ENCODE peak calls at places on chromosomes 3 and 15, in eight cellular contexts. One of them, this sample, is unnamed.

GRCh38 chr3:127760361-127760760 is 62.0 kb downstream of the MGLL start:
- DNase-seq in fibroblast of pulmonary artery: no peak
- DNase-seq in GM12865: no peak
- DNase-seq in AG10803: no peak
- DNase-seq in cardiac muscle cell: no peak
- DNase-seq in sigmoid colon: peak
- DNase-seq in GM12878: no peak
- DNase-seq in GM13976: no peak
- DNase-seq in this sample: no peak

GRCh38 chr15:49063402-49064280 is 17.4 kb upstream of the SECISBP2L start:
- DNase-seq in fibroblast of pulmonary artery: no peak
- DNase-seq in GM12865: no peak
- DNase-seq in AG10803: no peak
- DNase-seq in cardiac muscle cell: no peak
- DNase-seq in sigmoid colon: no peak
- DNase-seq in GM12878: no peak
- DNase-seq in GM13976: no peak
- DNase-seq in this sample: no peak

GRCh38 chr3:159765860-159766294 is 222.8 kb upstream of the IL12A start:
- DNase-seq in fibroblast of pulmonary artery: no peak
- DNase-seq in GM12865: no peak
- DNase-seq in AG10803: no peak
- DNase-seq in cardiac muscle cell: peak
- DNase-seq in sigmoid colon: peak
- DNase-seq in GM12878: no peak
- DNase-seq in GM13976: no peak
- DNase-seq in this sample: no peak

GRCh38 chr3:72031581-72031980 is 246.6 kb upstream of the PROK2 start:
- DNase-seq in fibroblast of pulmonary artery: peak
- DNase-seq in GM12865: no peak
- DNase-seq in AG10803: peak
- DNase-seq in cardiac muscle cell: no peak
- DNase-seq in sigmoid colon: no peak
- DNase-seq in GM12878: no peak
- DNase-seq in GM13976: no peak
- DNase-seq in this sample: no peak

GRCh38 chr3:111739241-111739952 is 119.7 kb upstream of the PHLDB2 start:
- DNase-seq in fibroblast of pulmonary artery: peak
- DNase-seq in GM12865: no peak
- DNase-seq in AG10803: peak
- DNase-seq in cardiac muscle cell: no peak
- DNase-seq in sigmoid colon: peak
- DNase-seq in GM12878: no peak
- DNase-seq in GM13976: no peak
- DNase-seq in this sample: no peak

GRCh38 chr15:64507293-64507802 is 47.0 kb downstream of the ZNF609 start:
- DNase-seq in fibroblast of pulmonary artery: peak
- DNase-seq in GM12865: peak
- DNase-seq in AG10803: peak
- DNase-seq in cardiac muscle cell: peak
- DNase-seq in sigmoid colon: peak
- DNase-seq in GM12878: peak
- DNase-seq in GM13976: peak
- DNase-seq in this sample: peak

GRCh38 chr15:64286473-64286872 is 69.5 kb downstream of the CSNK1G1 start:
- DNase-seq in fibroblast of pulmonary artery: no peak
- DNase-seq in GM12865: no peak
- DNase-seq in AG10803: no peak
- DNase-seq in cardiac muscle cell: no peak
- DNase-seq in sigmoid colon: no peak
- DNase-seq in GM12878: no peak
- DNase-seq in GM13976: no peak
- DNase-seq in this sample: no peak

GRCh38 chr3:30495172-30496124 is 111.0 kb upstream of the TGFBR2 start:
- DNase-seq in fibroblast of pulmonary artery: no peak
- DNase-seq in GM12865: no peak
- DNase-seq in AG10803: peak
- DNase-seq in cardiac muscle cell: no peak
- DNase-seq in sigmoid colon: no peak
- DNase-seq in GM12878: no peak
- DNase-seq in GM13976: no peak
- DNase-seq in this sample: no peak

GRCh38 chr3:194984026-194984425 is 286.9 kb downstream of the XXYLT1 start:
- DNase-seq in fibroblast of pulmonary artery: no peak
- DNase-seq in GM12865: no peak
- DNase-seq in AG10803: no peak
- DNase-seq in cardiac muscle cell: no peak
- DNase-seq in sigmoid colon: no peak
- DNase-seq in GM12878: no peak
- DNase-seq in GM13976: no peak
- DNase-seq in this sample: no peak

GRCh38 chr3:194983620-194984019 is 287.3 kb downstream of the XXYLT1 start:
- DNase-seq in fibroblast of pulmonary artery: no peak
- DNase-seq in GM12865: no peak
- DNase-seq in AG10803: no peak
- DNase-seq in cardiac muscle cell: no peak
- DNase-seq in sigmoid colon: no peak
- DNase-seq in GM12878: no peak
- DNase-seq in GM13976: no peak
- DNase-seq in this sample: no peak

GRCh38 chr3:194984624-194985023 is 286.3 kb downstream of the XXYLT1 start:
- DNase-seq in fibroblast of pulmonary artery: no peak
- DNase-seq in GM12865: no peak
- DNase-seq in AG10803: no peak
- DNase-seq in cardiac muscle cell: no peak
- DNase-seq in sigmoid colon: no peak
- DNase-seq in GM12878: no peak
- DNase-seq in GM13976: no peak
- DNase-seq in this sample: no peak

GRCh38 chr3:194986208-194987043 is 284.5 kb downstream of the XXYLT1 start:
- DNase-seq in fibroblast of pulmonary artery: no peak
- DNase-seq in GM12865: no peak
- DNase-seq in AG10803: no peak
- DNase-seq in cardiac muscle cell: no peak
- DNase-seq in sigmoid colon: no peak
- DNase-seq in GM12878: no peak
- DNase-seq in GM13976: no peak
- DNase-seq in this sample: no peak

GRCh38 chr3:194985031-194985578 is 285.9 kb downstream of the XXYLT1 start:
- DNase-seq in fibroblast of pulmonary artery: peak
- DNase-seq in GM12865: no peak
- DNase-seq in AG10803: peak
- DNase-seq in cardiac muscle cell: peak
- DNase-seq in sigmoid colon: peak
- DNase-seq in GM12878: no peak
- DNase-seq in GM13976: no peak
- DNase-seq in this sample: no peak
- TF ChIP-seq CTCF in fibroblast of pulmonary artery: peak
- TF ChIP-seq CTCF in GM12865: no peak
- TF ChIP-seq CTCF in AG10803: peak
- TF ChIP-seq CTCF in cardiac muscle cell: peak
- TF ChIP-seq CTCF in sigmoid colon: peak
- TF ChIP-seq CTCF in GM12878: no peak
- TF ChIP-seq CTCF in GM13976: no peak
- TF ChIP-seq CTCF in this sample: no peak

GRCh38 chr15:28274211-28274610 is 47.8 kb downstream of the HERC2 start:
- DNase-seq in fibroblast of pulmonary artery: no peak
- DNase-seq in GM12865: no peak
- DNase-seq in AG10803: no peak
- DNase-seq in cardiac muscle cell: no peak
- DNase-seq in sigmoid colon: no peak
- DNase-seq in GM12878: no peak
- DNase-seq in GM13976: no peak
- DNase-seq in this sample: no peak

GRCh38 chr15:28274635-28275034 is 47.3 kb downstream of the HERC2 start:
- DNase-seq in fibroblast of pulmonary artery: no peak
- DNase-seq in GM12865: no peak
- DNase-seq in AG10803: no peak
- DNase-seq in cardiac muscle cell: no peak
- DNase-seq in sigmoid colon: no peak
- DNase-seq in GM12878: no peak
- DNase-seq in GM13976: peak
- DNase-seq in this sample: no peak

GRCh38 chr15:28272587-28272986 is 49.4 kb downstream of the HERC2 start:
- DNase-seq in fibroblast of pulmonary artery: no peak
- DNase-seq in GM12865: no peak
- DNase-seq in AG10803: no peak
- DNase-seq in cardiac muscle cell: no peak
- DNase-seq in sigmoid colon: no peak
- DNase-seq in GM12878: no peak
- DNase-seq in GM13976: no peak
- DNase-seq in this sample: no peak

GRCh38 chr15:28271697-28272250 is 50.2 kb downstream of the HERC2 start:
- DNase-seq in fibroblast of pulmonary artery: no peak
- DNase-seq in GM12865: no peak
- DNase-seq in AG10803: no peak
- DNase-seq in cardiac muscle cell: no peak
- DNase-seq in sigmoid colon: no peak
- DNase-seq in GM12878: no peak
- DNase-seq in GM13976: peak
- DNase-seq in this sample: no peak

DNA sequence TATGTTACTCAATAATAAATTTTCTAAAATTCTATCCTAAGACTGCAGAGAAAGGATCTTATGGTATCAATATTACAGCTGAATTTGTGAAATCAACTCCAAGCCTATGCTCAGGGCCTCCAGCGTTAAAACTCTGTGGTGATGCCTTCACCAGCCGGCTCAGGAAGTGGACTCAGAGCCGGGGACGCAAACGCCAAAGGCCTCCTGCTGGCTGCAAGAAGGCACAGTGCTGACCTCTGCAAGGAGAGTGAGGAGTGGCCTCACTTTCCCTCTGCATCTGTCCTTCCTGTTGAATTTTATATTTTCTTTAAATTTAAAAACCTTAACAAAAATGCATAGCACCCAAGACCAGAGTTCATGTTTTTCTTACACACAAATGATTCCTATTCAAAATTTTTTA is 48.5 kb downstream of the HERC2 start:
- DNase-seq in fibroblast of pulmonary artery: peak
- DNase-seq in GM12865: no peak
- DNase-seq in AG10803: no peak
- DNase-seq in cardiac muscle cell: peak
- DNase-seq in sigmoid colon: no peak
- DNase-seq in GM12878: no peak
- DNase-seq in GM13976: peak
- DNase-seq in this sample: no peak
- TF ChIP-seq CTCF in fibroblast of pulmonary artery: peak
- TF ChIP-seq CTCF in GM12865: no peak
- TF ChIP-seq CTCF in AG10803: no peak
- TF ChIP-seq CTCF in cardiac muscle cell: peak
- TF ChIP-seq CTCF in sigmoid colon: no peak
- TF ChIP-seq CTCF in GM12878: no peak
- TF ChIP-seq CTCF in GM13976: no peak
- TF ChIP-seq CTCF in this sample: no peak

GRCh38 chr3:64627042-64627441 is 60.8 kb downstream of the ADAMTS9 start:
- DNase-seq in fibroblast of pulmonary artery: no peak
- DNase-seq in GM12865: no peak
- DNase-seq in AG10803: no peak
- DNase-seq in cardiac muscle cell: no peak
- DNase-seq in sigmoid colon: no peak
- DNase-seq in GM12878: no peak
- DNase-seq in GM13976: no peak
- DNase-seq in this sample: no peak

GRCh38 chr3:64627471-64628321 is 60.1 kb downstream of the ADAMTS9 start:
- DNase-seq in fibroblast of pulmonary artery: no peak
- DNase-seq in GM12865: no peak
- DNase-seq in AG10803: peak
- DNase-seq in cardiac muscle cell: no peak
- DNase-seq in sigmoid colon: no peak
- DNase-seq in GM12878: no peak
- DNase-seq in GM13976: no peak
- DNase-seq in this sample: no peak

GRCh38 chr3:64634461-64634860 is 53.3 kb downstream of the ADAMTS9 start:
- DNase-seq in fibroblast of pulmonary artery: no peak
- DNase-seq in GM12865: no peak
- DNase-seq in AG10803: no peak
- DNase-seq in cardiac muscle cell: no peak
- DNase-seq in sigmoid colon: no peak
- DNase-seq in GM12878: no peak
- DNase-seq in GM13976: no peak
- DNase-seq in this sample: no peak

DNA sequence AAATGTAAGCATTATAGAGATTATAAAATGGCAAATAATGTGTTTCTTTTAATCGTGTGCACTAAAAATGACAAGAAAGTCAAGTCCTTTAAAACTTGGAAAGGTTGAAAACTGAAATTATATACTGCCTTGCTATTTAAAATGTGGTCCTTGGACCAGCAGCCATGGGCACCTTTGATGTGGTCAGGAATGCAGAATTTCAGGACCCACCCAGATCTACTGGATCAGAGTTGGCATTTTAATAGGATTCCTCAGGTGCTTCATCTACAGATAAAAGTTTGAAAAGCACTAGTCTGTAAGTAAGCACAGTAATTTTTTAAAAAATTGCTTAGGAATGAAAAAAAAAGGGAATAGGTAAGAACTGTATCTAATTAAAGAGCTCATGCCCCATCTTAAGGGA is 55.8 kb downstream of the ADAMTS9 start:
- DNase-seq in fibroblast of pulmonary artery: no peak
- DNase-seq in GM12865: no peak
- DNase-seq in AG10803: no peak
- DNase-seq in cardiac muscle cell: no peak
- DNase-seq in sigmoid colon: no peak
- DNase-seq in GM12878: no peak
- DNase-seq in GM13976: no peak
- DNase-seq in this sample: no peak
- TF ChIP-seq CTCF in fibroblast of pulmonary artery: no peak
- TF ChIP-seq CTCF in GM12865: no peak
- TF ChIP-seq CTCF in AG10803: no peak
- TF ChIP-seq CTCF in cardiac muscle cell: no peak
- TF ChIP-seq CTCF in sigmoid colon: no peak
- TF ChIP-seq CTCF in GM12878: no peak
- TF ChIP-seq CTCF in GM13976: no peak
- TF ChIP-seq CTCF in this sample: no peak

GRCh38 chr3:36814071-36814717 is 49.8 kb upstream of the DCLK3 start:
- DNase-seq in fibroblast of pulmonary artery: no peak
- DNase-seq in GM12865: no peak
- DNase-seq in AG10803: no peak
- DNase-seq in cardiac muscle cell: peak
- DNase-seq in sigmoid colon: no peak
- DNase-seq in GM12878: no peak
- DNase-seq in GM13976: no peak
- DNase-seq in this sample: no peak

GRCh38 chr3:36813320-36813719 is 49.0 kb upstream of the DCLK3 start:
- DNase-seq in fibroblast of pulmonary artery: no peak
- DNase-seq in GM12865: no peak
- DNase-seq in AG10803: no peak
- DNase-seq in cardiac muscle cell: no peak
- DNase-seq in sigmoid colon: no peak
- DNase-seq in GM12878: no peak
- DNase-seq in GM13976: no peak
- DNase-seq in this sample: no peak

GRCh38 chr3:36812240-36812639 is 47.9 kb upstream of the DCLK3 start:
- DNase-seq in fibroblast of pulmonary artery: no peak
- DNase-seq in GM12865: no peak
- DNase-seq in AG10803: no peak
- DNase-seq in cardiac muscle cell: no peak
- DNase-seq in sigmoid colon: no peak
- DNase-seq in GM12878: no peak
- DNase-seq in GM13976: no peak
- DNase-seq in this sample: no peak

GRCh38 chr3:36815375-36815774 is 51.0 kb upstream of the DCLK3 start:
- DNase-seq in fibroblast of pulmonary artery: no peak
- DNase-seq in GM12865: no peak
- DNase-seq in AG10803: no peak
- DNase-seq in cardiac muscle cell: no peak
- DNase-seq in sigmoid colon: no peak
- DNase-seq in GM12878: no peak
- DNase-seq in GM13976: no peak
- DNase-seq in this sample: no peak

GRCh38 chr3:36814776-36815175 is 50.4 kb upstream of the DCLK3 start:
- DNase-seq in fibroblast of pulmonary artery: no peak
- DNase-seq in GM12865: no peak
- DNase-seq in AG10803: no peak
- DNase-seq in cardiac muscle cell: no peak
- DNase-seq in sigmoid colon: no peak
- DNase-seq in GM12878: no peak
- DNase-seq in GM13976: no peak
- DNase-seq in this sample: no peak
- TF ChIP-seq CTCF in fibroblast of pulmonary artery: peak
- TF ChIP-seq CTCF in GM12865: peak
- TF ChIP-seq CTCF in AG10803: no peak
- TF ChIP-seq CTCF in cardiac muscle cell: peak
- TF ChIP-seq CTCF in sigmoid colon: no peak
- TF ChIP-seq CTCF in GM12878: peak
- TF ChIP-seq CTCF in GM13976: no peak
- TF ChIP-seq CTCF in this sample: no peak